ENCODE peak calls at places on chromosome 10, in eight cellular contexts. One of them, this sample, is unnamed.

GRCh38 chr10:34674169-34674568 is 140.9 kb downstream of the PARD3 start:
- DNase-seq in ovary: no peak
- DNase-seq in HepG2: no peak
- DNase-seq in transverse colon: no peak
- DNase-seq in sigmoid colon: no peak
- DNase-seq in stomach: no peak
- DNase-seq in A549: no peak
- DNase-seq in esophagus muscularis mucosa: no peak
- DNase-seq in this sample: no peak

GRCh38 chr10:90635111-90635798 is 222.6 kb downstream of the HTR7 start:
- DNase-seq in esophagus muscularis mucosa: no peak
- DNase-seq in sigmoid colon: no peak
- DNase-seq in A549: no peak
- DNase-seq in HepG2: no peak
- DNase-seq in transverse colon: no peak
- DNase-seq in ovary: no peak
- DNase-seq in stomach: no peak
- DNase-seq in this sample: no peak

GRCh38 chr10:71064413-71065118 is 147.8 kb upstream of the UNC5B start:
- DNase-seq in sigmoid colon: no peak
- DNase-seq in esophagus muscularis mucosa: no peak
- DNase-seq in transverse colon: no peak
- DNase-seq in HepG2: peak; percentile 5
- DNase-seq in stomach: no peak
- DNase-seq in A549: peak; percentile 11
- DNase-seq in ovary: no peak
- DNase-seq in this sample: no peak

GRCh38 chr10:117804470-117805011 is 242.2 kb downstream of the RAB11FIP2 start:
- DNase-seq in ovary: no peak
- DNase-seq in esophagus muscularis mucosa: no peak
- DNase-seq in HepG2: no peak
- DNase-seq in transverse colon: no peak
- DNase-seq in A549: no peak
- DNase-seq in stomach: no peak
- DNase-seq in sigmoid colon: no peak
- DNase-seq in this sample: no peak

GRCh38 chr10:76647276-76647675 is 990.3 kb downstream of the KCNMA1 start:
- DNase-seq in sigmoid colon: no peak
- DNase-seq in stomach: no peak
- DNase-seq in ovary: no peak
- DNase-seq in transverse colon: no peak
- DNase-seq in esophagus muscularis mucosa: no peak
- DNase-seq in HepG2: no peak
- DNase-seq in A549: no peak
- DNase-seq in this sample: no peak

GRCh38 chr10:67837519-67838314 is at the start of gene DNAJC12:
- DNase-seq in HepG2: peak; percentile 74
- DNase-seq in transverse colon: no peak
- DNase-seq in ovary: no peak
- DNase-seq in stomach: no peak
- DNase-seq in sigmoid colon: no peak
- DNase-seq in esophagus muscularis mucosa: peak; percentile 34
- DNase-seq in A549: peak; percentile 86
- DNase-seq in this sample: no peak

GRCh38 chr10:112960151-112960681 is 10.2 kb downstream of the TCF7L2 start:
- DNase-seq in ovary: no peak
- DNase-seq in transverse colon: no peak
- DNase-seq in A549: no peak
- DNase-seq in sigmoid colon: no peak
- DNase-seq in esophagus muscularis mucosa: no peak
- DNase-seq in HepG2: no peak
- DNase-seq in stomach: no peak
- DNase-seq in this sample: no peak

GRCh38 chr10:72875250-72876055 is 18.1 kb upstream of the OIT3 start:
- DNase-seq in transverse colon: no peak
- DNase-seq in A549: peak; percentile 49
- DNase-seq in ovary: no peak
- DNase-seq in sigmoid colon: no peak
- DNase-seq in esophagus muscularis mucosa: no peak
- DNase-seq in HepG2: peak; percentile 18
- DNase-seq in stomach: no peak
- DNase-seq in this sample: no peak

GRCh38 chr10:43090664-43091063 is 13.8 kb downstream of the RET start:
- DNase-seq in A549: no peak
- DNase-seq in sigmoid colon: no peak
- DNase-seq in transverse colon: no peak
- DNase-seq in ovary: no peak
- DNase-seq in HepG2: no peak
- DNase-seq in stomach: no peak
- DNase-seq in esophagus muscularis mucosa: no peak
- DNase-seq in this sample: no peak

GRCh38 chr10:110651044-110651958 is 7.2 kb downstream of the RBM20 start:
- DNase-seq in esophagus muscularis mucosa: peak; percentile 39
- DNase-seq in transverse colon: no peak
- DNase-seq in A549: no peak
- DNase-seq in stomach: no peak
- DNase-seq in sigmoid colon: peak; percentile 87
- DNase-seq in HepG2: no peak
- DNase-seq in ovary: no peak
- DNase-seq in this sample: no peak

GRCh38 chr10:3668276-3668960 is 116.6 kb downstream of the KLF6 start:
- DNase-seq in esophagus muscularis mucosa: no peak
- DNase-seq in HepG2: peak; percentile 55
- DNase-seq in ovary: peak; percentile 33
- DNase-seq in transverse colon: peak; percentile 52
- DNase-seq in sigmoid colon: no peak
- DNase-seq in A549: no peak
- DNase-seq in stomach: peak; percentile 74
- DNase-seq in this sample: no peak

GRCh38 chr10:129814681-129815646 is 149.1 kb downstream of the EBF3 start:
- DNase-seq in ovary: no peak
- DNase-seq in stomach: no peak
- DNase-seq in transverse colon: no peak
- DNase-seq in esophagus muscularis mucosa: no peak
- DNase-seq in sigmoid colon: no peak
- DNase-seq in HepG2: no peak
- DNase-seq in A549: no peak
- DNase-seq in this sample: no peak

GRCh38 chr10:67818323-67818722 is 19.7 kb downstream of the DNAJC12 start:
- DNase-seq in stomach: no peak
- DNase-seq in HepG2: peak; percentile 85
- DNase-seq in A549: peak; percentile 97
- DNase-seq in transverse colon: no peak
- DNase-seq in ovary: no peak
- DNase-seq in sigmoid colon: no peak
- DNase-seq in esophagus muscularis mucosa: no peak
- DNase-seq in this sample: no peak

GRCh38 chr10:50567384-50567783 is 56.4 kb downstream of the SGMS1 start:
- DNase-seq in stomach: peak; percentile 35
- DNase-seq in ovary: no peak
- DNase-seq in A549: no peak
- DNase-seq in HepG2: no peak
- DNase-seq in transverse colon: no peak
- DNase-seq in esophagus muscularis mucosa: no peak
- DNase-seq in sigmoid colon: no peak
- DNase-seq in this sample: no peak

GRCh38 chr10:90975096-90975495 is 54.2 kb upstream of the ANKRD1 start:
- DNase-seq in esophagus muscularis mucosa: no peak
- DNase-seq in A549: no peak
- DNase-seq in stomach: no peak
- DNase-seq in ovary: no peak
- DNase-seq in sigmoid colon: no peak
- DNase-seq in HepG2: no peak
- DNase-seq in transverse colon: no peak
- DNase-seq in this sample: no peak

GRCh38 chr10:49035920-49036319 is 79.4 kb downstream of the VSTM4 start:
- DNase-seq in esophagus muscularis mucosa: no peak
- DNase-seq in A549: no peak
- DNase-seq in HepG2: no peak
- DNase-seq in transverse colon: no peak
- DNase-seq in sigmoid colon: no peak
- DNase-seq in stomach: no peak
- DNase-seq in ovary: no peak
- DNase-seq in this sample: no peak
- TF ChIP-seq EP300 in esophagus muscularis mucosa: no peak
- TF ChIP-seq EP300 in A549: no peak
- TF ChIP-seq EP300 in HepG2: no peak
- TF ChIP-seq EP300 in transverse colon: no peak
- TF ChIP-seq EP300 in sigmoid colon: no peak
- TF ChIP-seq EP300 in stomach: no peak
- TF ChIP-seq EP300 in ovary: no peak
- TF ChIP-seq EP300 in this sample: no peak

GRCh38 chr10:11986593-11987216 is 55.9 kb downstream of the UPF2 start:
- DNase-seq in sigmoid colon: peak; percentile 71
- DNase-seq in esophagus muscularis mucosa: peak; percentile 92
- DNase-seq in ovary: peak; percentile 82
- DNase-seq in HepG2: peak; percentile 83
- DNase-seq in stomach: peak; percentile 84
- DNase-seq in A549: peak; percentile 89
- DNase-seq in transverse colon: peak; percentile 84
- DNase-seq in this sample: peak; percentile 83
- TF ChIP-seq EP300 in sigmoid colon: no peak
- TF ChIP-seq EP300 in esophagus muscularis mucosa: no peak
- TF ChIP-seq EP300 in ovary: no peak
- TF ChIP-seq EP300 in HepG2: no peak
- TF ChIP-seq EP300 in stomach: no peak
- TF ChIP-seq EP300 in A549: no peak
- TF ChIP-seq EP300 in transverse colon: no peak
- TF ChIP-seq EP300 in this sample: no peak

GRCh38 chr10:94358480-94358879 is 4.3 kb downstream of the NOC3L start:
- DNase-seq in transverse colon: no peak
- DNase-seq in esophagus muscularis mucosa: no peak
- DNase-seq in A549: no peak
- DNase-seq in HepG2: peak; percentile 9
- DNase-seq in ovary: no peak
- DNase-seq in sigmoid colon: no peak
- DNase-seq in stomach: no peak
- DNase-seq in this sample: no peak

GRCh38 chr10:94363251-94363565 is 469 bp upstream of the NOC3L start:
- DNase-seq in transverse colon: no peak
- DNase-seq in esophagus muscularis mucosa: no peak
- DNase-seq in ovary: no peak
- DNase-seq in A549: no peak
- DNase-seq in stomach: no peak
- DNase-seq in sigmoid colon: no peak
- DNase-seq in HepG2: no peak
- DNase-seq in this sample: no peak

GRCh38 chr10:94364480-94364879 is 1.7 kb upstream of the NOC3L start:
- DNase-seq in ovary: no peak
- DNase-seq in esophagus muscularis mucosa: no peak
- DNase-seq in transverse colon: no peak
- DNase-seq in stomach: no peak
- DNase-seq in A549: no peak
- DNase-seq in HepG2: no peak
- DNase-seq in sigmoid colon: no peak
- DNase-seq in this sample: no peak

GRCh38 chr10:94362360-94363250 is at the start of gene NOC3L:
- DNase-seq in stomach: peak; percentile 97
- DNase-seq in A549: peak; percentile 96
- DNase-seq in ovary: peak; percentile 94
- DNase-seq in esophagus muscularis mucosa: peak; percentile 98
- DNase-seq in HepG2: peak; percentile 93
- DNase-seq in sigmoid colon: peak; percentile 97
- DNase-seq in transverse colon: peak; percentile 98
- DNase-seq in this sample: peak; percentile 94

GRCh38 chr10:94361161-94361794 is 1.5 kb downstream of the NOC3L start:
- DNase-seq in A549: peak; percentile 21
- DNase-seq in esophagus muscularis mucosa: no peak
- DNase-seq in ovary: no peak
- DNase-seq in HepG2: peak; percentile 43
- DNase-seq in transverse colon: peak; percentile 26
- DNase-seq in stomach: peak; percentile 53
- DNase-seq in sigmoid colon: no peak
- DNase-seq in this sample: peak; percentile 30
- TF ChIP-seq EP300 in A549: no peak
- TF ChIP-seq EP300 in esophagus muscularis mucosa: no peak
- TF ChIP-seq EP300 in ovary: no peak
- TF ChIP-seq EP300 in HepG2: no peak
- TF ChIP-seq EP300 in transverse colon: no peak
- TF ChIP-seq EP300 in stomach: no peak
- TF ChIP-seq EP300 in sigmoid colon: no peak
- TF ChIP-seq EP300 in this sample: no peak

GRCh38 chr10:69512901-69513300 is 60.3 kb downstream of the NEUROG3 start:
- DNase-seq in esophagus muscularis mucosa: no peak
- DNase-seq in A549: no peak
- DNase-seq in ovary: no peak
- DNase-seq in sigmoid colon: no peak
- DNase-seq in stomach: no peak
- DNase-seq in HepG2: no peak
- DNase-seq in transverse colon: no peak
- DNase-seq in this sample: no peak
- TF ChIP-seq EP300 in esophagus muscularis mucosa: no peak
- TF ChIP-seq EP300 in A549: no peak
- TF ChIP-seq EP300 in ovary: no peak
- TF ChIP-seq EP300 in sigmoid colon: no peak
- TF ChIP-seq EP300 in stomach: no peak
- TF ChIP-seq EP300 in HepG2: no peak
- TF ChIP-seq EP300 in transverse colon: no peak
- TF ChIP-seq EP300 in this sample: no peak

This sample was measured in tibial nerve.